ENCODE peak calls at places on chromosome 11, in five cellular contexts. V is heart right ventricle; C is H9; H is prostate gland; W is CD8-positive, alpha-beta memory T cell. T is an unnamed sample. For H3K4me1, the result is how much of the 10 kb centered on the place peaks cover.

GRCh38 chr11:115455606-115456005 is 48.6 kb downstream of the CADM1 start:
- DNase-seq in V (no peak), C (peak), H (no peak), W (no peak), T (no peak)

GRCh38 chr11:120343429-120343828 is 7.2 kb downstream of the ARHGEF12 start:
- DNase-seq in V (peak), C (no peak), H (no peak), W (no peak), T (no peak)

GRCh38 chr11:2467695-2468055 is 22.9 kb downstream of the KCNQ1 start:
- DNase-seq in V (no peak), C (no peak), H (no peak), W (no peak), T (no peak)

GRCh38 chr11:116542386-116542785 is 230.4 kb downstream of the BUD13 start:
- DNase-seq in V (no peak), C (no peak), H (no peak), W (no peak), T (no peak)

GRCh38 chr11:128302425-128303186 is 284.8 kb downstream of the ETS1 start:
- DNase-seq in V (no peak), C (no peak), H (no peak), W (peak), T (no peak)

GRCh38 chr11:64089493-64089892 is 53.8 kb downstream of the FLRT1 start:
- DNase-seq in V (no peak), C (no peak), H (no peak), W (no peak), T (no peak)

GRCh38 chr11:99370557-99371200 is 349.9 kb downstream of the CNTN5 start:
- DNase-seq in V (peak), C (peak), H (no peak), W (no peak), T (no peak)

GRCh38 chr11:12529041-12529440 is 145.2 kb upstream of the TEAD1 start:
- DNase-seq in V (no peak), C (no peak), H (no peak), W (no peak), T (no peak)

GRCh38 chr11:9850224-9850895 is 186.5 kb downstream of the SWAP70 start:
- DNase-seq in V (no peak), C (no peak), H (no peak), W (no peak), T (no peak)

GRCh38 chr11:2432628-2433071 is 11.7 kb downstream of the TRPM5 start:
- DNase-seq in V (no peak), C (no peak), H (no peak), W (no peak), T (no peak)

GRCh38 chr11:120465921-120466534 is 45.5 kb upstream of the GRIK4 start:
- DNase-seq in V (no peak), C (no peak), H (no peak), W (no peak), T (no peak)

GRCh38 chr11:65637794-65638317 is at the start of gene SIPA1:
- DNase-seq in V (peak), C (peak), H (peak), W (peak), T (peak)

GRCh38 chr11:100830295-100830694 is 143.2 kb downstream of the ARHGAP42 start:
- DNase-seq in V (no peak), C (no peak), H (no peak), W (no peak), T (no peak)

GRCh38 chr11:124872741-124873140 is 7.5 kb downstream of the ROBO3 start:
- DNase-seq in V (no peak), C (peak), H (no peak), W (no peak), T (no peak)

GRCh38 chr11:27574342-27574741 is 67.8 kb upstream of the LIN7C start:
- DNase-seq in V (no peak), C (no peak), H (no peak), W (no peak), T (no peak)

GRCh38 chr11:18243783-18244362 is 4.6 kb downstream of the SAA2 start:
- DNase-seq in V (peak), C (peak), H (peak), W (peak), T (peak)

GRCh38 chr11:64715756-64716470 is 7.1 kb downstream of the NRXN2 start:
- DNase-seq in V (no peak), C (no peak), H (no peak), W (no peak), T (no peak)

DNA sequence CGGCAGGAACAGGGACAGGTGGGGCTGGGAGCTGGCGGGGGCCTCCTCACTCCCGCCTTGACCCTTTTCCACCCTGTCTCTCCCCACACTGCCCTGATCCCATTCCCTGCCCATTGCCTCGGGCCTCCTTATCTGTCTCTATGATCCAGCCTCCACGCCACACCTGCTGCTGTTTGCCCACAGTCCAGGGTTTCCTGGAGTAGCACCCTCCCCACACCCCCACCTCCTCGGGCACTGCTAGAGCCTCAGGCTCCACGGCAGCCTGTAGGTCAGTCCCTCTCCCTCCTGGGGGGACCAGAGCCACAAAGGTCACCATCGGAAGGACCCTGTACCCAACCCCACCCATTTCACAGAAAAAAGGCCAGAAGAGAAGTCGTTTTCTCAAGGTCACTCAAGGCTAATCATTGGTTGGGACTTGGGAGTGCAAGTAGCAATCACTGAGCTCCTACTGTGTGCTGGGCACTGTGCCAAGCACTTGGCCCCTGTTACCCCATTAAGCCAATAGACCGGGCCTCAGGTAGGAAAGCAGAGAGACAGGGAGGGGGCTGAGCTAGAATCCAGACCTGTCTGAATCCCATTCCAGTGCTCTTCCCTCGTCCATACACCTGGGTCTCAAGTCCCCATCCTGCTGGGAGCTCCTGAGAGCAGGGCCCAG is 71.8 kb downstream of the PDE2A start:
- DNase-seq in V (no peak), C (no peak), H (no peak), W (no peak), T (no peak)
- H3K27ac ChIP-seq in V (no peak), C (no peak), H (no peak), W (no peak), T (no peak)

GRCh38 chr11:111351374-111352081 is 27.5 kb downstream of the POU2AF1 start:
- DNase-seq in V (no peak), C (no peak), H (no peak), W (no peak), T (no peak)
- H3K4me1 ChIP-seq in V (under half), C (under half), H (under half), W (under half), T (under half)

GRCh38 chr11:3906166-3906565 is 50.7 kb downstream of the STIM1 start:
- DNase-seq in V (no peak), C (no peak), H (no peak), W (no peak), T (no peak)
- H3K27ac ChIP-seq in V (no peak), C (no peak), H (no peak), W (no peak), T (no peak)

GRCh38 chr11:60853469-60853950 is 2.2 kb downstream of the PTGDR2 start:
- DNase-seq in V (no peak), C (no peak), H (no peak), W (no peak), T (no peak)
- H3K4me1 ChIP-seq in V (under half), C (under half), H (under half), W (under half), T (under half)

GRCh38 chr11:103608566-103608965 is 427.9 kb upstream of the DDI1 start:
- DNase-seq in V (no peak), C (no peak), H (no peak), W (no peak), T (no peak)
- H3K27ac ChIP-seq in V (no peak), C (no peak), H (no peak), W (no peak), T (no peak)

T was measured in colonic mucosa.